ENCODE peak calls at places on chromosome 13, in five cellular contexts. D is HCT116, M is MM.1S, F is hepatocyte, V is PC-3. S is an unnamed sample.

GRCh38 chr13:98216135-98216565 is 39.1 kb upstream of the RNF113B start:
- DNase-seq in D (peak; percentile 33), M (no peak), F (no peak), V (peak; percentile 69), S (no peak)

GRCh38 chr13:90846956-90847355 is 500.5 kb upstream of the MIR17HG start:
- DNase-seq in D (no peak), V (no peak), M (no peak), F (no peak), S (no peak)

GRCh38 chr13:41311607-41312500 is 787 bp downstream of the NAA16 start:
- DNase-seq in F (peak; percentile 64), M (peak; percentile 43), V (peak; percentile 35), D (no peak), S (peak; percentile 75)

GRCh38 chr13:79382545-79383275 is 23.3 kb downstream of the RBM26 start:
- DNase-seq in F (no peak), V (peak; percentile 67), D (no peak), M (peak; percentile 58), S (no peak)

GRCh38 chr13:32535140-32535539 is 3.5 kb downstream of the N4BP2L2 start:
- DNase-seq in M (no peak), D (no peak), V (no peak), F (no peak), S (no peak)

GRCh38 chr13:73162912-73163911 is 104.4 kb downstream of the KLF5 start:
- DNase-seq in V (peak; percentile 62), F (no peak), D (peak; percentile 7), M (no peak), S (no peak)

GRCh38 chr13:29676941-29677452 is 81.5 kb upstream of the SLC7A1 start:
- DNase-seq in M (no peak), D (no peak), V (no peak), F (no peak), S (no peak)

GRCh38 chr13:23268441-23268840 is 87.7 kb downstream of the SGCG start:
- DNase-seq in D (no peak), M (peak; percentile 7), V (no peak), F (no peak), S (no peak)

GRCh38 chr13:50125306-50125555 is 110.0 kb downstream of the KCNRG start:
- DNase-seq in M (no peak), F (no peak), D (no peak), V (no peak), S (no peak)

GRCh38 chr13:50512602-50513527 is 330.6 kb downstream of the DLEU7 start:
- DNase-seq in M (peak; percentile 80), D (no peak), V (peak; percentile 54), F (peak; percentile 51), S (peak; percentile 95)

GRCh38 chr13:51804295-51805172 is 571 bp upstream of the DHRS12 start:
- DNase-seq in F (peak; percentile 32), M (no peak), V (no peak), D (no peak), S (no peak)

GRCh38 chr13:80975903-80976302 is 635.0 kb upstream of the SPRY2 start:
- DNase-seq in V (no peak), M (no peak), D (no peak), F (peak; percentile 22), S (no peak)

GRCh38 chr13:43799191-43799590 is 12.4 kb upstream of the ENOX1 start:
- DNase-seq in F (no peak), D (no peak), V (peak; percentile 52), M (no peak), S (no peak)

GRCh38 chr13:32098275-32098674 is 66.7 kb downstream of the FRY start:
- DNase-seq in M (no peak), F (peak; percentile 16), V (no peak), D (no peak), S (no peak)

GRCh38 chr13:58142952-58143351 is 511.4 kb downstream of the PCDH17 start:
- DNase-seq in D (no peak), M (no peak), V (no peak), F (no peak), S (no peak)

GRCh38 chr13:110018009-110018408 is 231.6 kb upstream of the IRS2 start:
- DNase-seq in F (no peak), D (no peak), M (no peak), V (peak; percentile 60), S (no peak)

GRCh38 chr13:36879218-36879938 is 40.7 kb downstream of the SMAD9 start:
- DNase-seq in F (no peak), M (no peak), D (no peak), V (no peak), S (no peak)

GRCh38 chr13:96671073-96671472 is 323.2 kb downstream of the OXGR1 start:
- DNase-seq in M (no peak), V (peak; percentile 72), D (no peak), F (no peak), S (no peak)

GRCh38 chr13:48542581-48543341 is 9.9 kb upstream of the RCBTB2 start:
- DNase-seq in V (no peak), F (peak; percentile 46), M (no peak), D (no peak), S (peak; percentile 40)

GRCh38 chr13:31477961-31478360 is 261.4 kb upstream of the RXFP2 start:
- DNase-seq in D (no peak), F (no peak), V (no peak), M (no peak), S (no peak)

GRCh38 chr13:49935171-49936084 is 712 bp downstream of the SPRYD7 start:
- DNase-seq in V (peak; percentile 72), D (peak; percentile 66), F (peak; percentile 60), M (peak; percentile 45), S (peak; percentile 44)

GRCh38 chr13:52105841-52106240 is 23.0 kb downstream of the NEK5 start:
- DNase-seq in F (no peak), V (no peak), D (no peak), M (no peak), S (no peak)

GRCh38 chr13:105466376-105466775 is 1069.1 kb downstream of the EFNB2 start:
- DNase-seq in M (no peak), D (no peak), V (no peak), F (no peak), S (no peak)

GRCh38 chr13:105464249-105464648 is 1071.2 kb downstream of the EFNB2 start:
- DNase-seq in M (no peak), V (no peak), F (no peak), D (no peak), S (no peak)

GRCh38 chr13:105462981-105463380 is 1072.5 kb downstream of the EFNB2 start:
- DNase-seq in F (no peak), V (peak; percentile 32), D (no peak), M (no peak), S (no peak)

GRCh38 chr13:105465251-105465650 is 1070.2 kb downstream of the EFNB2 start:
- DNase-seq in D (no peak), F (no peak), V (no peak), M (no peak), S (no peak)

GRCh38 chr13:105465745-105466144 is 1069.7 kb downstream of the EFNB2 start:
- DNase-seq in D (no peak), M (no peak), V (no peak), F (no peak), S (no peak)
- TF ChIP-seq EZH2phosphoT487 in D (no peak), M (no peak), V (no peak), F (no peak), S (no peak)

DNA sequence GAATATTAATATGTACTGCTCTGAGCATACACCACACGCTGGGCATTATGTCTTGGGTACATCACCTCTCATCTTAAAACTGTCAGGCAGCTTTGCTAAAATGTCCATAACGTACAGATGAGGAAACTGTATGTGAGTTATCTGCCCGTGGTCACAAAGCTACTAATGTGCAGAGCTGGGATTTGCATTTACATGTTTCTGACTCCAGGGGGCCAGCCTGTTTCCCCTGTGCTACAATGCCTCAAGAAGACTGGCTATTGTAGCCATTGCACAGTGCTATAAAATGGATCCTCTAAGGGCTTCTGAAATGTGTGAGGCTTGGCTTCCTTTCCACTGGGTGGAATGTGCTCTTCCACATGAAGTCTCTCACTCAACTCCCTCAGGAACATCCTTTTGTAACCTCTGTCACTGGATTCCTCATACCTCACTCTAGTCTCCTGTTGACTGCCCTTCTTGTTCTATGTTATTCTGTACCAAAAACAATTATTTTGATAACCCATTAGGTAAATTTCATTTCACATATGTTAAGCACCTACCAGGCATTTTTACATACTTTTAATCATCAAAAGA is 95.6 kb upstream of the HTR2A start:
- DNase-seq in V (peak; percentile 41), M (no peak), F (no peak), D (peak; percentile 16), S (peak; percentile 64)
- TF ChIP-seq CTCF in V (peak; percentile 57), M (peak; percentile 21), F (no peak), D (peak; percentile 47), S (peak; percentile 77)

GRCh38 chr13:19961484-19961883 is 3.0 kb downstream of the ZMYM2 start:
- DNase-seq in D (no peak), M (no peak), V (no peak), F (no peak), S (no peak)

GRCh38 chr13:19959831-19960672 is 1.5 kb downstream of the ZMYM2 start:
- DNase-seq in V (peak; percentile 95), F (peak; percentile 95), M (peak; percentile 87), D (peak; percentile 80), S (peak; percentile 94)

GRCh38 chr13:19960673-19961015 is 2.1 kb downstream of the ZMYM2 start:
- DNase-seq in M (peak; percentile 54), V (no peak), D (no peak), F (no peak), S (no peak)

GRCh38 chr13:19962894-19963293 is 4.4 kb downstream of the ZMYM2 start:
- DNase-seq in F (no peak), V (no peak), D (no peak), M (no peak), S (no peak)

GRCh38 chr13:19961924-19962323 is 3.4 kb downstream of the ZMYM2 start:
- DNase-seq in V (no peak), D (no peak), F (no peak), M (no peak), S (no peak)
- H3K4me2 ChIP-seq in V (peak overlapping the region; percentile 94), D (no peak overlapping the region), F (peak overlapping the region; percentile 90), M (peak overlapping the region; percentile 67), S (peak overlapping the region; percentile 99)

GRCh38 chr13:112606125-112607001 is 18.4 kb upstream of the TUBGCP3 start:
- DNase-seq in D (peak; percentile 65), M (peak; percentile 86), V (peak; percentile 80), F (peak; percentile 95), S (peak; percentile 74)
- TF ChIP-seq EZH2phosphoT487 in D (no peak), M (no peak), V (no peak), F (no peak), S (no peak)

GRCh38 chr13:83943530-83944279 is 61.4 kb upstream of the SLITRK1 start:
- DNase-seq in F (no peak), V (peak; percentile 19), D (no peak), M (no peak), S (no peak)
- TF ChIP-seq CTCF in F (peak; percentile 5), V (peak; percentile 26), D (no peak), M (no peak), S (no peak)

GRCh38 chr13:25232937-25233515 is 54.3 kb downstream of the MTMR6 start:
- DNase-seq in M (no peak), V (peak; percentile 65), F (peak; percentile 56), D (peak; percentile 19), S (peak; percentile 60)
- H3K4me2 ChIP-seq in M (no peak overlapping the region), V (no peak overlapping the region), F (no peak overlapping the region), D (no peak overlapping the region), S (no peak overlapping the region)

GRCh38 chr13:45119469-45119989 is 781 bp upstream of the GTF2F2 start:
- DNase-seq in M (peak; percentile 27), V (no peak), D (no peak), F (peak; percentile 25), S (peak; percentile 52)
- TF ChIP-seq EZH2phosphoT487 in M (no peak), V (no peak), D (no peak), F (no peak), S (no peak)

GRCh38 chr13:21567714-21568113 is 36.3 kb downstream of the MICU2 start:
- DNase-seq in V (no peak), M (no peak), D (no peak), F (no peak), S (no peak)
- TF ChIP-seq CTCF in V (no peak), M (no peak), D (no peak), F (no peak), S (no peak)